ENCODE peak calls at places on chromosomes 1 and 21, in nine cellular contexts. One of them, this sample, is unnamed.

GRCh38 chr1:23286401-23286800 is 57.7 kb downstream of the HNRNPR start:
- DNase-seq in hypothalamus: no peak
- DNase-seq in fibroblast of lung: peak
- DNase-seq in NCI-H146: no peak
- DNase-seq in iPS DF 19.7: no peak
- DNase-seq in aorta: no peak
- DNase-seq in effector memory CD4-positive, alpha-beta T cell: no peak
- DNase-seq in pancreas: no peak
- DNase-seq in nucleus accumbens: no peak
- DNase-seq in this sample: no peak

GRCh38 chr1:116833655-116834054 is 76.1 kb upstream of the PTGFRN start:
- DNase-seq in hypothalamus: no peak
- DNase-seq in fibroblast of lung: no peak
- DNase-seq in NCI-H146: no peak
- DNase-seq in iPS DF 19.7: no peak
- DNase-seq in aorta: no peak
- DNase-seq in effector memory CD4-positive, alpha-beta T cell: no peak
- DNase-seq in pancreas: no peak
- DNase-seq in nucleus accumbens: no peak
- DNase-seq in this sample: no peak

GRCh38 chr1:100989306-100990077 is 36.1 kb downstream of the DPH5 start:
- DNase-seq in hypothalamus: no peak
- DNase-seq in fibroblast of lung: peak
- DNase-seq in NCI-H146: no peak
- DNase-seq in iPS DF 19.7: no peak
- DNase-seq in aorta: no peak
- DNase-seq in effector memory CD4-positive, alpha-beta T cell: no peak
- DNase-seq in pancreas: no peak
- DNase-seq in nucleus accumbens: no peak
- DNase-seq in this sample: peak

GRCh38 chr1:58597991-58598390 is 20.9 kb upstream of the TACSTD2 start:
- DNase-seq in hypothalamus: no peak
- DNase-seq in fibroblast of lung: peak
- DNase-seq in NCI-H146: no peak
- DNase-seq in iPS DF 19.7: no peak
- DNase-seq in aorta: no peak
- DNase-seq in effector memory CD4-positive, alpha-beta T cell: no peak
- DNase-seq in pancreas: no peak
- DNase-seq in nucleus accumbens: no peak
- DNase-seq in this sample: no peak

GRCh38 chr1:2284932-2285331 is 56.8 kb downstream of the SKI start:
- DNase-seq in hypothalamus: no peak
- DNase-seq in fibroblast of lung: no peak
- DNase-seq in NCI-H146: no peak
- DNase-seq in iPS DF 19.7: no peak
- DNase-seq in aorta: no peak
- DNase-seq in effector memory CD4-positive, alpha-beta T cell: no peak
- DNase-seq in pancreas: no peak
- DNase-seq in nucleus accumbens: no peak
- DNase-seq in this sample: no peak

GRCh38 chr1:176847052-176847451 is 317.5 kb downstream of the ASTN1 start:
- DNase-seq in hypothalamus: no peak
- DNase-seq in fibroblast of lung: no peak
- DNase-seq in NCI-H146: no peak
- DNase-seq in iPS DF 19.7: no peak
- DNase-seq in aorta: no peak
- DNase-seq in effector memory CD4-positive, alpha-beta T cell: no peak
- DNase-seq in pancreas: no peak
- DNase-seq in nucleus accumbens: no peak
- DNase-seq in this sample: no peak

GRCh38 chr1:121483961-121484424 is 299.2 kb downstream of the SRGAP2C start:
- DNase-seq in hypothalamus: no peak
- DNase-seq in fibroblast of lung: peak
- DNase-seq in NCI-H146: no peak
- DNase-seq in iPS DF 19.7: no peak
- DNase-seq in aorta: no peak
- DNase-seq in effector memory CD4-positive, alpha-beta T cell: no peak
- DNase-seq in pancreas: no peak
- DNase-seq in nucleus accumbens: no peak
- DNase-seq in this sample: no peak

GRCh38 chr1:171252482-171252881 is 4.2 kb downstream of the FMO1 start:
- DNase-seq in hypothalamus: no peak
- DNase-seq in fibroblast of lung: no peak
- DNase-seq in NCI-H146: no peak
- DNase-seq in iPS DF 19.7: no peak
- DNase-seq in aorta: no peak
- DNase-seq in effector memory CD4-positive, alpha-beta T cell: no peak
- DNase-seq in pancreas: no peak
- DNase-seq in nucleus accumbens: no peak
- DNase-seq in this sample: no peak

GRCh38 chr1:235468009-235468408 is 36.2 kb downstream of the B3GALNT2 start:
- DNase-seq in hypothalamus: no peak
- DNase-seq in fibroblast of lung: peak
- DNase-seq in NCI-H146: no peak
- DNase-seq in iPS DF 19.7: no peak
- DNase-seq in aorta: no peak
- DNase-seq in effector memory CD4-positive, alpha-beta T cell: no peak
- DNase-seq in pancreas: no peak
- DNase-seq in nucleus accumbens: no peak
- DNase-seq in this sample: no peak

GRCh38 chr1:208766812-208767211 is 522.6 kb upstream of the PLXNA2 start:
- DNase-seq in hypothalamus: no peak
- DNase-seq in fibroblast of lung: no peak
- DNase-seq in NCI-H146: peak
- DNase-seq in iPS DF 19.7: no peak
- DNase-seq in aorta: no peak
- DNase-seq in effector memory CD4-positive, alpha-beta T cell: no peak
- DNase-seq in pancreas: no peak
- DNase-seq in nucleus accumbens: no peak
- DNase-seq in this sample: no peak

GRCh38 chr1:78047631-78048030 is 1.9 kb downstream of the GIPC2 start:
- DNase-seq in hypothalamus: no peak
- DNase-seq in fibroblast of lung: no peak
- DNase-seq in NCI-H146: no peak
- DNase-seq in iPS DF 19.7: no peak
- DNase-seq in aorta: no peak
- DNase-seq in effector memory CD4-positive, alpha-beta T cell: no peak
- DNase-seq in pancreas: no peak
- DNase-seq in nucleus accumbens: no peak
- DNase-seq in this sample: peak

GRCh38 chr1:159171254-159171687 is at the start of gene CADM3:
- DNase-seq in hypothalamus: no peak
- DNase-seq in fibroblast of lung: no peak
- DNase-seq in NCI-H146: no peak
- DNase-seq in iPS DF 19.7: no peak
- DNase-seq in aorta: no peak
- DNase-seq in effector memory CD4-positive, alpha-beta T cell: no peak
- DNase-seq in pancreas: peak
- DNase-seq in nucleus accumbens: peak
- DNase-seq in this sample: no peak

GRCh38 chr1:151534662-151535278 is 5.3 kb upstream of the TUFT1 start:
- DNase-seq in hypothalamus: no peak
- DNase-seq in fibroblast of lung: peak
- DNase-seq in NCI-H146: peak
- DNase-seq in iPS DF 19.7: no peak
- DNase-seq in aorta: peak
- DNase-seq in effector memory CD4-positive, alpha-beta T cell: peak
- DNase-seq in pancreas: peak
- DNase-seq in nucleus accumbens: peak
- DNase-seq in this sample: peak

GRCh38 chr1:5485968-5486665 is 506.1 kb downstream of the NPHP4 start:
- DNase-seq in hypothalamus: no peak
- DNase-seq in fibroblast of lung: no peak
- DNase-seq in NCI-H146: no peak
- DNase-seq in iPS DF 19.7: no peak
- DNase-seq in aorta: peak
- DNase-seq in effector memory CD4-positive, alpha-beta T cell: no peak
- DNase-seq in pancreas: peak
- DNase-seq in nucleus accumbens: no peak
- DNase-seq in this sample: no peak

GRCh38 chr1:111739984-111740765 is 980 bp upstream of the INKA2 start:
- DNase-seq in hypothalamus: no peak
- DNase-seq in fibroblast of lung: peak
- DNase-seq in NCI-H146: peak
- DNase-seq in iPS DF 19.7: no peak
- DNase-seq in aorta: peak
- DNase-seq in effector memory CD4-positive, alpha-beta T cell: no peak
- DNase-seq in pancreas: peak
- DNase-seq in nucleus accumbens: peak
- DNase-seq in this sample: peak

GRCh38 chr1:155951753-155952504 is 10.5 kb downstream of the RXFP4 start:
- DNase-seq in hypothalamus: no peak
- DNase-seq in fibroblast of lung: no peak
- DNase-seq in NCI-H146: no peak
- DNase-seq in iPS DF 19.7: no peak
- DNase-seq in aorta: peak
- DNase-seq in effector memory CD4-positive, alpha-beta T cell: no peak
- DNase-seq in pancreas: no peak
- DNase-seq in nucleus accumbens: no peak
- DNase-seq in this sample: no peak

GRCh38 chr1:26700711-26701110 is 4.9 kb downstream of the ARID1A start:
- DNase-seq in hypothalamus: no peak
- DNase-seq in fibroblast of lung: peak
- DNase-seq in NCI-H146: no peak
- DNase-seq in iPS DF 19.7: no peak
- DNase-seq in aorta: no peak
- DNase-seq in effector memory CD4-positive, alpha-beta T cell: no peak
- DNase-seq in pancreas: no peak
- DNase-seq in nucleus accumbens: no peak
- DNase-seq in this sample: no peak

GRCh38 chr1:44674113-44675000 is at the start of the genes ARMH1 and TMEM53:
- DNase-seq in hypothalamus: peak
- DNase-seq in fibroblast of lung: peak
- DNase-seq in NCI-H146: peak
- DNase-seq in iPS DF 19.7: peak
- DNase-seq in aorta: peak
- DNase-seq in effector memory CD4-positive, alpha-beta T cell: peak
- DNase-seq in pancreas: peak
- DNase-seq in nucleus accumbens: peak
- DNase-seq in this sample: peak

GRCh38 chr1:159177273-159177907 is 6.0 kb downstream of the CADM3 start:
- DNase-seq in hypothalamus: no peak
- DNase-seq in fibroblast of lung: peak
- DNase-seq in NCI-H146: no peak
- DNase-seq in iPS DF 19.7: no peak
- DNase-seq in aorta: no peak
- DNase-seq in effector memory CD4-positive, alpha-beta T cell: no peak
- DNase-seq in pancreas: no peak
- DNase-seq in nucleus accumbens: no peak
- DNase-seq in this sample: peak

GRCh38 chr21:37375866-37376574 is 9.4 kb downstream of the DYRK1A start:
- DNase-seq in hypothalamus: no peak
- DNase-seq in fibroblast of lung: no peak
- DNase-seq in NCI-H146: no peak
- DNase-seq in iPS DF 19.7: no peak
- DNase-seq in aorta: no peak
- DNase-seq in effector memory CD4-positive, alpha-beta T cell: no peak
- DNase-seq in pancreas: no peak
- DNase-seq in nucleus accumbens: no peak
- DNase-seq in this sample: no peak

GRCh38 chr1:45097944-45098343 is 85.9 kb downstream of the UROD start:
- DNase-seq in hypothalamus: no peak
- DNase-seq in fibroblast of lung: no peak
- DNase-seq in NCI-H146: no peak
- DNase-seq in iPS DF 19.7: no peak
- DNase-seq in aorta: no peak
- DNase-seq in effector memory CD4-positive, alpha-beta T cell: no peak
- DNase-seq in pancreas: no peak
- DNase-seq in nucleus accumbens: no peak
- DNase-seq in this sample: no peak

GRCh38 chr1:8764301-8764937 is 53.0 kb downstream of the RERE start:
- DNase-seq in hypothalamus: no peak
- DNase-seq in fibroblast of lung: peak
- DNase-seq in NCI-H146: no peak
- DNase-seq in iPS DF 19.7: no peak
- DNase-seq in aorta: no peak
- DNase-seq in effector memory CD4-positive, alpha-beta T cell: no peak
- DNase-seq in pancreas: no peak
- DNase-seq in nucleus accumbens: no peak
- DNase-seq in this sample: no peak

GRCh38 chr1:23591460-23592208 is 32.3 kb upstream of the ID3 start:
- DNase-seq in hypothalamus: no peak
- DNase-seq in fibroblast of lung: no peak
- DNase-seq in NCI-H146: no peak
- DNase-seq in iPS DF 19.7: no peak
- DNase-seq in aorta: no peak
- DNase-seq in effector memory CD4-positive, alpha-beta T cell: no peak
- DNase-seq in pancreas: no peak
- DNase-seq in nucleus accumbens: no peak
- DNase-seq in this sample: no peak

GRCh38 chr1:110750446-110751029 is 75.8 kb upstream of the KCNA3 start:
- DNase-seq in hypothalamus: no peak
- DNase-seq in fibroblast of lung: no peak
- DNase-seq in NCI-H146: no peak
- DNase-seq in iPS DF 19.7: no peak
- DNase-seq in aorta: no peak
- DNase-seq in effector memory CD4-positive, alpha-beta T cell: no peak
- DNase-seq in pancreas: no peak
- DNase-seq in nucleus accumbens: no peak
- DNase-seq in this sample: no peak

GRCh38 chr21:26844258-26845065 is 747 bp downstream of the ADAMTS1 start:
- DNase-seq in hypothalamus: peak
- DNase-seq in fibroblast of lung: peak
- DNase-seq in NCI-H146: peak
- DNase-seq in iPS DF 19.7: no peak
- DNase-seq in aorta: peak
- DNase-seq in effector memory CD4-positive, alpha-beta T cell: no peak
- DNase-seq in pancreas: peak
- DNase-seq in nucleus accumbens: peak
- DNase-seq in this sample: peak

GRCh38 chr1:6511461-6512244 is 20.2 kb upstream of the PLEKHG5 start:
- DNase-seq in hypothalamus: no peak
- DNase-seq in fibroblast of lung: no peak
- DNase-seq in NCI-H146: no peak
- DNase-seq in iPS DF 19.7: no peak
- DNase-seq in aorta: no peak
- DNase-seq in effector memory CD4-positive, alpha-beta T cell: no peak
- DNase-seq in pancreas: peak
- DNase-seq in nucleus accumbens: no peak
- DNase-seq in this sample: no peak

GRCh38 chr1:160217466-160218165 is 12.4 kb downstream of the PEA15 start:
- DNase-seq in hypothalamus: no peak
- DNase-seq in fibroblast of lung: peak
- DNase-seq in NCI-H146: no peak
- DNase-seq in iPS DF 19.7: no peak
- DNase-seq in aorta: peak
- DNase-seq in effector memory CD4-positive, alpha-beta T cell: no peak
- DNase-seq in pancreas: no peak
- DNase-seq in nucleus accumbens: no peak
- DNase-seq in this sample: peak

GRCh38 chr1:236421022-236421421 is 26.9 kb downstream of the EDARADD start:
- DNase-seq in hypothalamus: no peak
- DNase-seq in fibroblast of lung: peak
- DNase-seq in NCI-H146: no peak
- DNase-seq in iPS DF 19.7: no peak
- DNase-seq in aorta: no peak
- DNase-seq in effector memory CD4-positive, alpha-beta T cell: no peak
- DNase-seq in pancreas: no peak
- DNase-seq in nucleus accumbens: no peak
- DNase-seq in this sample: no peak

GRCh38 chr1:207579436-207579799 is 65.5 kb upstream of the CR1L start:
- DNase-seq in hypothalamus: no peak
- DNase-seq in fibroblast of lung: peak
- DNase-seq in NCI-H146: peak
- DNase-seq in iPS DF 19.7: peak
- DNase-seq in aorta: no peak
- DNase-seq in effector memory CD4-positive, alpha-beta T cell: peak
- DNase-seq in pancreas: no peak
- DNase-seq in nucleus accumbens: peak
- DNase-seq in this sample: peak

GRCh38 chr1:32967863-32968571 is 3.4 kb upstream of the RNF19B start:
- DNase-seq in hypothalamus: no peak
- DNase-seq in fibroblast of lung: peak
- DNase-seq in NCI-H146: no peak
- DNase-seq in iPS DF 19.7: no peak
- DNase-seq in aorta: no peak
- DNase-seq in effector memory CD4-positive, alpha-beta T cell: no peak
- DNase-seq in pancreas: no peak
- DNase-seq in nucleus accumbens: no peak
- DNase-seq in this sample: no peak

GRCh38 chr1:43452789-43453441 is 816 bp downstream of the HYI start:
- DNase-seq in hypothalamus: no peak
- DNase-seq in fibroblast of lung: peak
- DNase-seq in NCI-H146: peak
- DNase-seq in iPS DF 19.7: no peak
- DNase-seq in aorta: no peak
- DNase-seq in effector memory CD4-positive, alpha-beta T cell: no peak
- DNase-seq in pancreas: peak
- DNase-seq in nucleus accumbens: no peak
- DNase-seq in this sample: peak